ENCODE peak calls at places on chromosomes 6 and 20, in nine cellular contexts. D, H, I, U, F, N, L, Y and O are unnamed samples.
A peak's percentile ranks its signal among the peaks of the same experiment; 100 is the strongest.

GRCh38 chr6:138485586-138486248 is 13.6 kb downstream of the NHSL1 start:
- DNase-seq in U (no peak), L (no peak), N (peak; percentile 4), F (no peak), I (no peak), Y (no peak), D (no peak), H (no peak), O (no peak)

GRCh38 chr6:30855429-30856069 is 28.8 kb upstream of the DDR1 start:
- DNase-seq in F (no peak), N (no peak), D (no peak), Y (no peak), L (no peak), H (no peak), U (no peak), I (no peak), O (no peak)

GRCh38 chr6:121849477-121849876 is 414.0 kb downstream of the GJA1 start:
- DNase-seq in U (no peak), L (peak; percentile 32), F (peak; percentile 79), N (peak; percentile 87), Y (peak; percentile 87), D (peak; percentile 87), I (no peak), H (peak; percentile 60), O (peak; percentile 29)

GRCh38 chr20:36441416-36441815 is 99.9 kb upstream of the MYL9 start:
- DNase-seq in U (no peak), Y (no peak), L (no peak), N (no peak), D (no peak), H (no peak), F (no peak), I (no peak), O (no peak)

GRCh38 chr20:1555952-1556351 is 1.6 kb downstream of the SIRPD start:
- DNase-seq in U (no peak), N (no peak), D (no peak), Y (no peak), H (no peak), F (no peak), I (no peak), L (no peak), O (peak; percentile 22)

GRCh38 chr6:16511048-16511660 is 250.1 kb downstream of the ATXN1 start:
- DNase-seq in Y (peak; percentile 65), L (no peak), U (no peak), D (peak; percentile 63), N (peak; percentile 66), F (peak; percentile 63), I (no peak), H (peak; percentile 48), O (peak; percentile 50)

GRCh38 chr6:153965996-153966395 is 73.0 kb upstream of the OPRM1 start:
- DNase-seq in F (peak; percentile 34), N (peak; percentile 56), H (no peak), L (no peak), D (no peak), U (no peak), I (no peak), Y (peak; percentile 18), O (peak; percentile 69)

GRCh38 chr6:147618927-147619326 is 110.4 kb downstream of the SAMD5 start:
- DNase-seq in N (peak; percentile 9), F (peak; percentile 60), D (no peak), L (no peak), U (no peak), H (no peak), I (peak; percentile 44), Y (no peak), O (no peak)

GRCh38 chr20:9369557-9369956 is 144.8 kb upstream of the LAMP5 start:
- DNase-seq in I (no peak), H (no peak), F (no peak), U (no peak), N (no peak), D (no peak), L (no peak), Y (no peak), O (no peak)

GRCh38 chr6:170135041-170135440 is 155.8 kb downstream of the DLL1 start:
- DNase-seq in I (no peak), D (no peak), N (no peak), H (no peak), Y (no peak), U (peak; percentile 31), L (no peak), F (no peak), O (no peak)

GRCh38 chr6:91376686-91377085 is 789.8 kb upstream of the MAP3K7 start:
- DNase-seq in H (no peak), I (no peak), L (no peak), D (no peak), U (no peak), N (no peak), F (no peak), Y (no peak), O (no peak)

GRCh38 chr20:15411781-15412180 is 1074.4 kb upstream of the FLRT3 start:
- DNase-seq in U (no peak), Y (no peak), I (no peak), F (no peak), H (no peak), L (no peak), D (no peak), N (no peak), O (no peak)

GRCh38 chr6:169619650-169620049 is 82.2 kb downstream of the WDR27 start:
- DNase-seq in I (no peak), F (peak; percentile 67), D (peak; percentile 11), L (no peak), Y (peak; percentile 26), N (peak; percentile 7), U (no peak), H (no peak), O (peak; percentile 19)

GRCh38 chr20:50399003-50399916 is 110.9 kb upstream of the PTPN1 start:
- DNase-seq in L (peak; percentile 72), U (no peak), D (no peak), I (peak; percentile 90), Y (no peak), F (no peak), N (no peak), H (no peak), O (no peak)

GRCh38 chr6:80553071-80553740 is 446.7 kb downstream of the BCKDHB start:
- DNase-seq in N (no peak), H (no peak), D (peak; percentile 78), U (no peak), F (no peak), Y (no peak), I (no peak), L (no peak), O (no peak)

GRCh38 chr6:102204336-102204735 is 810.8 kb downstream of the GRIK2 start:
- DNase-seq in L (no peak), N (no peak), D (no peak), H (no peak), U (no peak), I (no peak), F (no peak), Y (no peak), O (no peak)

GRCh38 chr6:44044154-44044539 is 83.1 kb downstream of the MRPL14 start:
- DNase-seq in L (no peak), I (no peak), D (no peak), F (peak; percentile 47), H (no peak), N (no peak), U (peak; percentile 7), Y (peak; percentile 43), O (no peak)

GRCh38 chr6:122476131-122476530 is 4.5 kb upstream of the SERINC1 start:
- DNase-seq in N (peak; percentile 28), Y (peak; percentile 46), I (no peak), L (no peak), H (no peak), U (no peak), F (peak; percentile 40), D (peak; percentile 42), O (no peak)

GRCh38 chr20:15976047-15976731 is 597.1 kb downstream of the KIF16B start:
- DNase-seq in L (no peak), U (no peak), F (no peak), D (no peak), Y (no peak), N (no peak), H (no peak), I (no peak), O (no peak)

GRCh38 chr20:623704-624103 is 13.6 kb upstream of the TCF15 start:
- DNase-seq in F (no peak), H (no peak), N (no peak), I (peak; percentile 1), Y (no peak), D (no peak), L (no peak), U (no peak), O (no peak)

DNA sequence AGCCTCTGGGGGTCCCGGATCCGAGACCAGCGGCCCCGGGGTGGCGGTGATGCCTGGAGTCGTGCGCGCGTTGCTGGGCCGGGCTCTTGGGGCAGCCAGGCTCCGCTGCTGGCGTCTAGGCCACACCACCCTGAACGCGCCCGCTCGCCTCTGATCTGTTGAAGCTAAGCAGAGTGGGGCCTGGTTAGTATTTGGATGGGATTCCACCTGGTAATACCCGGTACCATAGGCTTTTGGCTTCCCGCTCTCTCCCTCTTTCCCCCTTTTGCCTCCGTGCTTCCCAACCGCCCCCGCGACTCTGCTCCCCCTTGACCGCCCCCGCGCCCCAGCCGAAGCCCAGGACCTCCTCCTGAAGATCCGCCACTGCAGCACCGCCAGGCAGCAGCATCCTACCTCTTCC is 1383.5 kb upstream of the DEFB115 start:
- DNase-seq in U (peak; percentile 61), L (no peak), Y (peak; percentile 48), F (peak; percentile 51), H (peak; percentile 76), D (peak; percentile 50), I (peak; percentile 84), N (peak; percentile 65), O (no peak)
- H3K4me3 ChIP-seq in U (no peak overlapping the region), L (no peak overlapping the region), Y (peak overlapping the region; percentile 41), F (peak overlapping the region; percentile 30), H (peak overlapping the region; percentile 48), D (peak overlapping the region; percentile 57), I (no peak overlapping the region), N (no peak overlapping the region), O (peak overlapping the region; percentile 29)

GRCh38 chr6:157239671-157240058 is 83.7 kb downstream of the TMEM242 start:
- DNase-seq in U (no peak), L (no peak), I (no peak), D (no peak), H (no peak), Y (no peak), F (no peak), N (no peak), O (no peak)
- H3K4me3 ChIP-seq in U (no peak overlapping the region), L (peak overlapping the region; percentile 32), I (peak overlapping the region; percentile 17), D (no peak overlapping the region), H (no peak overlapping the region), Y (no peak overlapping the region), F (peak overlapping the region; percentile 35), N (no peak overlapping the region), O (no peak overlapping the region)

GRCh38 chr6:125792172-125792571 is 1.4 kb downstream of the NCOA7 start:
- DNase-seq in H (no peak), N (peak; percentile 31), L (no peak), Y (no peak), I (no peak), U (no peak), F (no peak), D (peak; percentile 43), O (no peak)
- H3K4me3 ChIP-seq in H (peak overlapping the region; percentile 72), N (no peak overlapping the region), L (no peak overlapping the region), Y (peak overlapping the region; percentile 85), I (peak overlapping the region; percentile 94), U (no peak overlapping the region), F (peak overlapping the region; percentile 34), D (peak overlapping the region; percentile 77), O (no peak overlapping the region)

DNA sequence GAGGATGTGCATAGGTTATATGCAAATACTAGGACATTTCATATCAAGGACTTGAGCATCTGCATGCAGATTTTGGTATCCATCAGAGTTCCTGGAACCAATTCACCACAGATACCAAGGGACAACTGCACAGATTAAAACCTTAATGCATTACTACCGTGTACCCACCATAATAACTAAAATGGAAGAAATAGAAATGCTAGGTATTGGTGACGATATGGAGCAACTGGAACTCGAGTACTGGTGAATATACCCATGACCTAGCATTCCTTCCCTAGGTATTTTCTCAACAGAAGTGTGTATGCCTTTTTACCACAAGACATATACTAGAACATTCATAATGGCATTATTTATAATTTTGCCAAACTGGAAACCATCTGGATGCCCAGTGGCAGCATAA is 18.5 kb downstream of the KCNS1 start:
- DNase-seq in H (no peak), F (no peak), U (no peak), L (no peak), I (no peak), N (no peak), Y (no peak), D (no peak), O (no peak)
- H3K4me3 ChIP-seq in H (no peak overlapping the region), F (no peak overlapping the region), U (no peak overlapping the region), L (no peak overlapping the region), I (no peak overlapping the region), N (no peak overlapping the region), Y (no peak overlapping the region), D (no peak overlapping the region), O (no peak overlapping the region)